ENCODE peak calls at places on chromosomes 13 and 19, in five cellular contexts. X is lower lobe of right lung, F is H1, N is colonic mucosa, E is GM23338. J is an unnamed sample.

GRCh38 chr13:41456768-41457588 is at the start of gene RGCC:
- DNase-seq in X (peak; percentile 93), F (peak; percentile 81), N (peak; percentile 82), E (peak; percentile 83), J (peak; percentile 79)

GRCh38 chr13:114004416-114005205 is 30.7 kb upstream of the C13orf46 start:
- DNase-seq in X (peak; percentile 41), F (no peak), N (no peak), E (no peak), J (peak; percentile 77)

GRCh38 chr19:5108866-5109265 is 140.0 kb downstream of the KDM4B start:
- DNase-seq in X (no peak), F (no peak), N (no peak), E (no peak), J (no peak)

GRCh38 chr19:16612631-16613030 is 15.4 kb downstream of the MED26 start:
- DNase-seq in X (no peak), F (no peak), N (no peak), E (no peak), J (no peak)

GRCh38 chr13:30038884-30039283 is 188.5 kb upstream of the UBL3 start:
- DNase-seq in X (no peak), F (no peak), N (no peak), E (no peak), J (no peak)

GRCh38 chr13:64446372-64446771 is 2783.8 kb downstream of the PCDH9 start:
- DNase-seq in X (no peak), F (no peak), N (no peak), E (peak; percentile 53), J (no peak)

GRCh38 chr13:66994097-66994496 is 236.0 kb downstream of the PCDH9 start:
- DNase-seq in X (peak; percentile 73), F (peak; percentile 85), N (peak; percentile 39), E (peak; percentile 95), J (peak; percentile 61)

GRCh38 chr13:28137556-28137955 is 789 bp upstream of the PAN3 start:
- DNase-seq in X (no peak), F (no peak), N (peak; percentile 37), E (no peak), J (no peak)

GRCh38 chr13:113066746-113067145 is 38.8 kb upstream of the F7 start:
- DNase-seq in X (no peak), F (no peak), N (no peak), E (no peak), J (no peak)

DNA sequence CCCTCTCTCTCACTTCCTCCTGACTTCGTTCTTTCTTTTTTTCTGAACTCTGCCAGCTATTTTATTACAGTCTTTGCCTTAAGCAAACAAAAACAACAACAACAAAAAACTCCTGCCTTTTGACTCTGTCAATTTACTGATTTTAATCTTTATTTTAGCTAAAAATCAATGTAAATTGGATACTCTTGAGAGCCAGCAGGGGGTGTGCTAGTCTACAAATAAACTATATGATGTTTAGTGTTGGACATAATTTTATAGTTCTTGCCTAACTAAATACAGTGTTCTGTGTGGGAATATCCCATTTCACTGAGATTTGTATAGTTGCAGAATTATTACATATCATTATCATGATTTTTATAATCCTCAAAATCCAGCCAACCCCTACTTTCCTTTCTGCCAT is 1199.9 kb upstream of the SPRY2 start:
- DNase-seq in X (no peak), F (no peak), N (no peak), E (peak; percentile 55), J (no peak)
- TF ChIP-seq CTCF in X (peak; percentile 9), F (no peak), N (no peak), E (peak; percentile 76), J (peak; percentile 41)

GRCh38 chr19:40777795-40778044 is 327 bp upstream of the RAB4B start:
- DNase-seq in X (no peak), F (no peak), N (no peak), E (no peak), J (no peak)
- H3K4me3 ChIP-seq in X (peak overlapping the region; percentile 60), F (peak overlapping the region; percentile 84), N (peak overlapping the region; percentile 65), E (peak overlapping the region; percentile 54), J (peak overlapping the region; percentile 51)

GRCh38 chr19:48117515-48118330 is 7.1 kb upstream of the PLA2G4C start:
- DNase-seq in X (no peak), F (no peak), N (no peak), E (peak; percentile 62), J (no peak)
- TF ChIP-seq CTCF in X (no peak), F (peak; percentile 51), N (no peak), E (peak; percentile 54), J (no peak)

GRCh38 chr19:35118268-35119026 is 2.8 kb downstream of the FXYD3 start:
- DNase-seq in X (peak; percentile 87), F (no peak), N (peak; percentile 69), E (no peak), J (peak; percentile 71)
- H3K4me3 ChIP-seq in X (peak overlapping the region; percentile 39), F (no peak overlapping the region), N (peak overlapping the region; percentile 53), E (no peak overlapping the region), J (peak overlapping the region; percentile 56)

GRCh38 chr13:92966341-92966740 is 260.3 kb upstream of the GPC6 start:
- DNase-seq in X (no peak), F (no peak), N (no peak), E (peak; percentile 0), J (no peak)

GRCh38 chr13:92963029-92963428 is 263.6 kb upstream of the GPC6 start:
- DNase-seq in X (no peak), F (no peak), N (no peak), E (no peak), J (no peak)

GRCh38 chr13:92966900-92967299 is 259.7 kb upstream of the GPC6 start:
- DNase-seq in X (no peak), F (no peak), N (no peak), E (no peak), J (no peak)

GRCh38 chr13:92972751-92973150 is 253.9 kb upstream of the GPC6 start:
- DNase-seq in X (no peak), F (no peak), N (no peak), E (no peak), J (no peak)

DNA sequence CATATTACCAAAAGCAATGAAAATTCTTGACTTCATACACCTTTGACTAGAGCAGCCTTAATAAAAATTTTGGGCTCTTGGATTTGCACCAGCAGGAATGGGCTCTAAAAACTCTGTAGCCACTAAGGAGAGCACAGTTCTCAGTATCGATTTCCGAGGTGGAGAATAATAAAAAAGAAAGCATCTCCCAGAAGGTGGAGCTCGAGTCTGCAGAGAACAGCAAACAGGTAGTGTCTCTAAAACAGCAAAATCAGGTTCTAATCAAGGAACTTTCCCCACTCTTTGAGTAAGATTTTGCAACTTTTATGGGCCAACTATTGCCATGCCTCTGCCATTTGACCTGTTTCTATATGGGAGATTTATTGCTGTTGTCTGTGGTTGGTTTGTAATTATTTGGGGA is 258.7 kb upstream of the GPC6 start:
- DNase-seq in X (no peak), F (no peak), N (no peak), E (peak; percentile 23), J (no peak)
- TF ChIP-seq CTCF in X (no peak), F (no peak), N (no peak), E (no peak), J (no peak)

DNA sequence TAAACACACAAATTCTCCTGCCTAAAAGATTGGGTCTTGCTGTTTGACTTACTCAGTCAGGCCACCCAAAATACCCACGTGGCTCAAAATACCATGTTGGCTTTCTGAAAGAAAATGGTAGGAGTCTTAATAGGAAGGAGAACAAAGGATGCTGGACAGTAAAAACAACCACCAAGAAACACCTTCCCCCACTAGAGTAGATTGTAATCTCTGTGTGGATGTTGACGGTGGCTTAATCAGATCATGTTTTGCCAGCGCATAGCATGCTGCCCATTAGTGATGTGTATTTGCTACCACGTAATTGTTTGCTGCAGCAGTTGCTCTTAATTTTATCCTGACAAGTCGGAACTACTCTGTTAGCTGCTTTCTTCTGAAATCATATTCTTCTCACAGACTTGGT is 1229.3 kb upstream of the SLC10A2 start:
- DNase-seq in X (no peak), F (no peak), N (no peak), E (no peak), J (no peak)
- H3K4me3 ChIP-seq in X (no peak overlapping the region), F (no peak overlapping the region), N (no peak overlapping the region), E (no peak overlapping the region), J (no peak overlapping the region)

DNA sequence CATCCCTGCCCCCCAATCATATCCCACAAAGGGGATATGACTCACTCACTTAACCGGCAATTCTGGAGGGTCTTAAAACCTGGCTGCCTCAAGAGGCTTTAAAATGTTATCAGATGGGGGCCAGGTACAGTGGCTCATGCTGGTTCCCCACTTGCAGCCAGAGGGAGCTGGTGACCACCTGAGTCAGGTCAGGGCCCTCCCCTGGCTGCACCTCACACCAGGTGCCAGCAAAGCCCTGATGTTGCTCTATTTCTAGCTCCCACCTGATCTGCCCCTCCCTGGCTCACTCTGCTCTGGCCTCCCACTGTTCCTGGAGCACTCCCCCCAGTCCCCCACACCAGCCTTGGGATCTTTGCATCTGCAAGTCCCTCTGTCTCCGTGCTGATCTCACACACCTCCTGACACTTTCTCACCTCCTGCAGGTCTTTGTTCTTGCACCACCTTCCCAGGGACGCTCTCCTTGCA is 14.2 kb downstream of the HPN start:
- DNase-seq in X (peak; percentile 26), F (peak; percentile 75), N (no peak), E (peak; percentile 90), J (no peak)
- TF ChIP-seq CTCF in X (peak; percentile 6), F (peak; percentile 89), N (no peak), E (peak; percentile 69), J (no peak)

GRCh38 chr13:48492123-48493075 is 40.5 kb downstream of the RCBTB2 start:
- DNase-seq in X (peak; percentile 79), F (no peak), N (peak; percentile 56), E (no peak), J (peak; percentile 52)
- H3K4me3 ChIP-seq in X (peak overlapping the region; percentile 32), F (no peak overlapping the region), N (no peak overlapping the region), E (no peak overlapping the region), J (peak overlapping the region; percentile 30)

J was measured in stomach.